ENCODE peak calls at places on chromosome 7, in nine cellular contexts. Z is ovary, Q is psoas muscle, V is IMR-90, M is heart left ventricle, L is substantia nigra, E is hepatocyte, R is upper lobe of right lung, T is GM23248. B is an unnamed sample.

GRCh38 chr7:155223021-155223420 is 74.7 kb upstream of the INSIG1 start:
- DNase-seq in Z (no peak), Q (no peak), V (no peak), M (no peak), L (no peak), E (no peak), R (no peak), T (no peak), B (no peak)

GRCh38 chr7:139777948-139778841 is at the start of gene HIPK2:
- DNase-seq in Z (peak; percentile 87), Q (peak; percentile 92), V (peak; percentile 73), M (peak; percentile 83), L (peak; percentile 79), E (peak; percentile 91), R (peak; percentile 91), T (peak; percentile 87), B (no peak)

GRCh38 chr7:102821994-102822747 is 73.4 kb downstream of the FAM185A start:
- DNase-seq in Z (no peak), Q (no peak), V (no peak), M (no peak), L (no peak), E (no peak), R (no peak), T (no peak), B (no peak)

GRCh38 chr7:94618134-94618533 is 37.8 kb downstream of the SGCE start:
- DNase-seq in Z (no peak), Q (no peak), V (no peak), M (no peak), L (no peak), E (no peak), R (no peak), T (peak; percentile 4), B (no peak)

GRCh38 chr7:16708980-16709379 is 44.6 kb upstream of the TSPAN13 start:
- DNase-seq in Z (no peak), Q (no peak), V (peak; percentile 98), M (no peak), L (no peak), E (peak; percentile 21), R (no peak), T (peak; percentile 99), B (peak; percentile 59)

GRCh38 chr7:128891110-128891941 is 19.2 kb downstream of the KCP start:
- DNase-seq in Z (peak; percentile 31), Q (peak; percentile 50), V (no peak), M (no peak), L (no peak), E (peak; percentile 41), R (peak; percentile 62), T (no peak), B (no peak)

GRCh38 chr7:7732566-7733290 is 14.3 kb upstream of the RPA3 start:
- DNase-seq in Z (no peak), Q (no peak), V (peak; percentile 16), M (no peak), L (no peak), E (no peak), R (no peak), T (peak; percentile 72), B (no peak)

GRCh38 chr7:134943785-134944400 is 42.4 kb upstream of the AGBL3 start:
- DNase-seq in Z (no peak), Q (no peak), V (peak; percentile 33), M (no peak), L (no peak), E (peak; percentile 46), R (no peak), T (peak; percentile 30), B (no peak)

GRCh38 chr7:149285581-149285975 is 23.6 kb downstream of the ZNF783 start:
- DNase-seq in Z (peak; percentile 67), Q (no peak), V (peak; percentile 11), M (no peak), L (no peak), E (no peak), R (no peak), T (peak; percentile 51), B (no peak)

GRCh38 chr7:33157781-33158180 is 28.4 kb downstream of the BBS9 start:
- DNase-seq in Z (no peak), Q (no peak), V (peak; percentile 17), M (no peak), L (no peak), E (no peak), R (no peak), T (no peak), B (no peak)

GRCh38 chr7:6346581-6346980 is 74.2 kb upstream of the CYTH3 start:
- DNase-seq in Z (no peak), Q (no peak), V (no peak), M (no peak), L (no peak), E (no peak), R (no peak), T (no peak), B (no peak)

GRCh38 chr7:3943265-3943664 is 642.2 kb downstream of the SDK1 start:
- DNase-seq in Z (no peak), Q (no peak), V (no peak), M (no peak), L (no peak), E (peak; percentile 26), R (no peak), T (no peak), B (no peak)

GRCh38 chr7:28130277-28130676 is 50.3 kb downstream of the JAZF1 start:
- DNase-seq in Z (no peak), Q (no peak), V (peak; percentile 95), M (no peak), L (no peak), E (peak; percentile 53), R (no peak), T (peak; percentile 51), B (no peak)

GRCh38 chr7:94368371-94368791 is 26.3 kb upstream of the COL1A2 start:
- DNase-seq in Z (no peak), Q (no peak), V (peak; percentile 90), M (no peak), L (no peak), E (peak; percentile 77), R (no peak), T (peak; percentile 95), B (no peak)

GRCh38 chr7:123070702-123071286 is 75.3 kb upstream of the TAS2R16 start:
- DNase-seq in Z (no peak), Q (no peak), V (no peak), M (no peak), L (no peak), E (peak; percentile 15), R (no peak), T (peak; percentile 10), B (no peak)

GRCh38 chr7:27175626-27176342 is 1.7 kb upstream of the HOXA10 start:
- DNase-seq in Z (no peak), Q (peak; percentile 54), V (no peak), M (no peak), L (no peak), E (no peak), R (peak; percentile 55), T (peak; percentile 78), B (no peak)

GRCh38 chr7:131747625-131748024 is 191.2 kb upstream of the PODXL start:
- DNase-seq in Z (no peak), Q (no peak), V (no peak), M (no peak), L (no peak), E (no peak), R (no peak), T (no peak), B (peak; percentile 5)

GRCh38 chr7:87926581-87927461 is 7.2 kb upstream of the ADAM22 start:
- DNase-seq in Z (no peak), Q (no peak), V (no peak), M (no peak), L (no peak), E (peak; percentile 71), R (no peak), T (no peak), B (no peak)

GRCh38 chr7:1856966-1857441 is 186.9 kb downstream of the ELFN1 start:
- DNase-seq in Z (no peak), Q (peak; percentile 39), V (no peak), M (no peak), L (no peak), E (no peak), R (peak; percentile 62), T (no peak), B (no peak)

GRCh38 chr7:39624202-39624807 is 933 bp downstream of the RALA start:
- DNase-seq in Z (no peak), Q (no peak), V (no peak), M (no peak), L (no peak), E (peak; percentile 36), R (no peak), T (peak; percentile 64), B (no peak)

GRCh38 chr7:106215868-106216516 is 68.8 kb downstream of the NAMPT start:
- DNase-seq in Z (no peak), Q (no peak), V (no peak), M (no peak), L (no peak), E (no peak), R (no peak), T (no peak), B (no peak)
- H3K27ac ChIP-seq in Z (no peak overlapping the region), Q (peak overlapping the region; percentile 89), V (peak overlapping the region; percentile 28), M (peak overlapping the region; percentile 76), L (no peak overlapping the region), E (peak overlapping the region; percentile 80), R (peak overlapping the region; percentile 89), T (peak overlapping the region; percentile 62), B (peak overlapping the region; percentile 44)

DNA sequence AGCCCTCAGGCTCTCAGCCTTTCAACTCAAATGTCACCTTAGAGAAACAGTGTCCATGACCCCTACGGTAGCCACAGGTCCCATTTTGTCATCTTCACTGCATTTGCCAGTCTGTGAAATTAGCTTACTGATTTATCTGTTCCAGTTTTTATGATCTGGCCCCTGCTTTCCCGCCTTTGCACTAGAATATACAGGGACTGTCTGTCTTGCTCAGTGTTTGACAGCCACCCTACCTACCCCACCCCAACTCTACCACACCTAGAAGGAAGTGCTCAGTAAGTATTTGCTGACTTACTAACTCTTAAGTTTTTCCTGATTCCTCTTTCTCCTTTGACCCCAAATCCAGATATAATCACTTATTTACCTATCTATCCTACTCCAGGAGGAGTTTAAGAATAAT is 49.5 kb downstream of the CREB3L2 start:
- DNase-seq in Z (no peak), Q (no peak), V (no peak), M (no peak), L (no peak), E (no peak), R (no peak), T (no peak), B (no peak)
- H3K27ac ChIP-seq in Z (no peak overlapping the region), Q (no peak overlapping the region), V (no peak overlapping the region), M (no peak overlapping the region), L (no peak overlapping the region), E (peak overlapping the region; percentile 93), R (peak overlapping the region; percentile 25), T (peak overlapping the region; percentile 86), B (peak overlapping the region; percentile 44)

GRCh38 chr7:81624021-81624630 is 145.7 kb downstream of the HGF start:
- DNase-seq in Z (no peak), Q (no peak), V (peak; percentile 61), M (no peak), L (no peak), E (no peak), R (no peak), T (no peak), B (no peak)
- H3K27ac ChIP-seq in Z (no peak overlapping the region), Q (no peak overlapping the region), V (peak overlapping the region; percentile 5), M (no peak overlapping the region), L (no peak overlapping the region), E (peak overlapping the region; percentile 7), R (no peak overlapping the region), T (no peak overlapping the region), B (peak overlapping the region; percentile 38)

DNA sequence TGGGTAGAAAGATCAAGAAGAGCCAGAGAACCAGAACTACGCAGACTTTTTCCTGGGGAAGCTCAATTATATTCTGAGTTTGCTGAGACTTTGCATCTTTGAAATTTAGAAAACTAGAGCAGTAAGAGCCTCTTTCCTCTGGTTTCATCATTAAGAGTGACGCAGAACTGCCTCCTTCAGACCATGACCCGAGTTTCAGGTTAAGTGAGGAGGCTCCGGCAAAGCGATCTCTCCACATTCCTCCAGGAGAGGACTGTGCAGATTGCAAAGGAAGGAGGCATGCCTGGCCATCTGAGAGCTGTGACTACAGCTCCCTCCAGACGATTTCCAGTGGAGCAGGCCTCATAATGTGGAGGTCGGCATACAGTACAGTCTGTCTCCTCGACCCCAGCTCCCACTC is 115.8 kb upstream of the LANCL2 start:
- DNase-seq in Z (no peak), Q (no peak), V (no peak), M (no peak), L (no peak), E (peak; percentile 32), R (no peak), T (no peak), B (no peak)
- H3K27ac ChIP-seq in Z (no peak overlapping the region), Q (no peak overlapping the region), V (no peak overlapping the region), M (no peak overlapping the region), L (no peak overlapping the region), E (no peak overlapping the region), R (no peak overlapping the region), T (no peak overlapping the region), B (no peak overlapping the region)

B was measured in epithelial cell of prostate.